ENCODE peak calls at places on chromosome 3, in ten cellular contexts. One of them, this sample, is unnamed.

GRCh38 chr3:58672880-58673279 is 6.3 kb upstream of the FAM3D start:
- DNase-seq in pancreas: no peak
- DNase-seq in stimulated activated naive CD8-positive, alpha-beta T cell treated with anti-CD3 and anti-CD28 coated beads, Interleukin-15, amount 100 ng/mL, for 72 hours: no peak
- DNase-seq in COR-L47: no peak
- DNase-seq in GM04504: no peak
- DNase-seq in SK-MEL-5: no peak
- DNase-seq in GM06990: no peak
- DNase-seq in cardiac fibroblast: no peak
- DNase-seq in NCI-H187: no peak
- DNase-seq in neural crest cell: no peak
- DNase-seq in this sample: no peak

GRCh38 chr3:112132975-112133448 is at the start of gene GCSAM:
- DNase-seq in pancreas: no peak
- DNase-seq in stimulated activated naive CD8-positive, alpha-beta T cell treated with anti-CD3 and anti-CD28 coated beads, Interleukin-15, amount 100 ng/mL, for 72 hours: peak
- DNase-seq in COR-L47: no peak
- DNase-seq in GM04504: no peak
- DNase-seq in SK-MEL-5: no peak
- DNase-seq in GM06990: peak
- DNase-seq in cardiac fibroblast: peak
- DNase-seq in NCI-H187: no peak
- DNase-seq in neural crest cell: no peak
- DNase-seq in this sample: peak

GRCh38 chr3:193240850-193241706 is at the start of gene PLAAT1:
- DNase-seq in pancreas: peak
- DNase-seq in stimulated activated naive CD8-positive, alpha-beta T cell treated with anti-CD3 and anti-CD28 coated beads, Interleukin-15, amount 100 ng/mL, for 72 hours: peak
- DNase-seq in COR-L47: peak
- DNase-seq in GM04504: no peak
- DNase-seq in SK-MEL-5: peak
- DNase-seq in GM06990: peak
- DNase-seq in cardiac fibroblast: peak
- DNase-seq in NCI-H187: peak
- DNase-seq in neural crest cell: peak
- DNase-seq in this sample: peak

GRCh38 chr3:15495461-15496340 is 25.8 kb downstream of the COLQ start:
- DNase-seq in pancreas: no peak
- DNase-seq in stimulated activated naive CD8-positive, alpha-beta T cell treated with anti-CD3 and anti-CD28 coated beads, Interleukin-15, amount 100 ng/mL, for 72 hours: no peak
- DNase-seq in COR-L47: no peak
- DNase-seq in GM04504: no peak
- DNase-seq in SK-MEL-5: no peak
- DNase-seq in GM06990: no peak
- DNase-seq in cardiac fibroblast: no peak
- DNase-seq in NCI-H187: peak
- DNase-seq in neural crest cell: no peak
- DNase-seq in this sample: no peak

GRCh38 chr3:150412599-150413069 is 4.5 kb downstream of the TSC22D2 start:
- DNase-seq in pancreas: no peak
- DNase-seq in stimulated activated naive CD8-positive, alpha-beta T cell treated with anti-CD3 and anti-CD28 coated beads, Interleukin-15, amount 100 ng/mL, for 72 hours: no peak
- DNase-seq in COR-L47: no peak
- DNase-seq in GM04504: no peak
- DNase-seq in SK-MEL-5: peak
- DNase-seq in GM06990: peak
- DNase-seq in cardiac fibroblast: peak
- DNase-seq in NCI-H187: no peak
- DNase-seq in neural crest cell: no peak
- DNase-seq in this sample: peak

GRCh38 chr3:150005243-150006102 is 34.8 kb upstream of the PFN2 start:
- DNase-seq in pancreas: no peak
- DNase-seq in stimulated activated naive CD8-positive, alpha-beta T cell treated with anti-CD3 and anti-CD28 coated beads, Interleukin-15, amount 100 ng/mL, for 72 hours: no peak
- DNase-seq in COR-L47: no peak
- DNase-seq in GM04504: peak
- DNase-seq in SK-MEL-5: peak
- DNase-seq in GM06990: no peak
- DNase-seq in cardiac fibroblast: peak
- DNase-seq in NCI-H187: no peak
- DNase-seq in neural crest cell: no peak
- DNase-seq in this sample: no peak

GRCh38 chr3:16366-16765 is 180.2 kb upstream of the CHL1 start:
- DNase-seq in pancreas: no peak
- DNase-seq in stimulated activated naive CD8-positive, alpha-beta T cell treated with anti-CD3 and anti-CD28 coated beads, Interleukin-15, amount 100 ng/mL, for 72 hours: no peak
- DNase-seq in COR-L47: no peak
- DNase-seq in GM04504: no peak
- DNase-seq in SK-MEL-5: no peak
- DNase-seq in GM06990: no peak
- DNase-seq in cardiac fibroblast: no peak
- DNase-seq in NCI-H187: no peak
- DNase-seq in neural crest cell: no peak
- DNase-seq in this sample: no peak

GRCh38 chr3:138629526-138629925 is 21.0 kb downstream of the FAIM start:
- DNase-seq in pancreas: no peak
- DNase-seq in stimulated activated naive CD8-positive, alpha-beta T cell treated with anti-CD3 and anti-CD28 coated beads, Interleukin-15, amount 100 ng/mL, for 72 hours: no peak
- DNase-seq in COR-L47: no peak
- DNase-seq in GM04504: no peak
- DNase-seq in SK-MEL-5: no peak
- DNase-seq in GM06990: no peak
- DNase-seq in cardiac fibroblast: no peak
- DNase-seq in NCI-H187: no peak
- DNase-seq in neural crest cell: no peak
- DNase-seq in this sample: no peak